ENCODE peak calls at places on chromosomes 1 and 21, in seven cellular contexts. R is HFFc6, V is mucosa of gallbladder, Q is testis, L is upper lobe of right lung, K is midbrain, O is NCI-H69. H is an unnamed sample.
A peak's percentile ranks its signal among the peaks of the same experiment; 100 is the strongest.

GRCh38 chr1:50644447-50645105 is 221.3 kb upstream of the DMRTA2 start:
- DNase-seq in V (no peak), Q (no peak), O (no peak), R (no peak), K (no peak), L (no peak), H (no peak)

GRCh38 chr1:53473463-53473862 is 14.3 kb downstream of the DMRTB1 start:
- DNase-seq in Q (no peak), O (no peak), L (no peak), K (no peak), R (no peak), V (no peak), H (peak; percentile 23)

GRCh38 chr1:200415227-200415626 is 5.4 kb upstream of the ZNF281 start:
- DNase-seq in R (no peak), O (no peak), Q (no peak), L (no peak), V (no peak), K (no peak), H (no peak)

GRCh38 chr1:90723561-90724108 is 6.5 kb upstream of the BARHL2 start:
- DNase-seq in K (no peak), Q (peak; percentile 61), V (no peak), L (no peak), R (no peak), O (no peak), H (no peak)

GRCh38 chr1:151277249-151277648 is 4.8 kb upstream of the ZNF687 start:
- DNase-seq in V (no peak), L (no peak), K (no peak), R (no peak), Q (no peak), O (no peak), H (no peak)

GRCh38 chr1:27600500-27601175 is 3.3 kb downstream of the AHDC1 start:
- DNase-seq in V (no peak), R (no peak), O (peak; percentile 54), K (no peak), Q (no peak), L (no peak), H (peak; percentile 89)

GRCh38 chr1:33657833-33658232 is 185.4 kb downstream of the ZSCAN20 start:
- DNase-seq in L (no peak), K (no peak), Q (no peak), V (no peak), R (no peak), O (no peak), H (no peak)

GRCh38 chr1:101175886-101176285 is 60.9 kb upstream of the S1PR1 start:
- DNase-seq in V (no peak), L (no peak), K (no peak), Q (no peak), O (no peak), R (no peak), H (no peak)

GRCh38 chr1:212124891-212125582 is 89.5 kb downstream of the DTL start:
- DNase-seq in L (no peak), R (no peak), O (no peak), K (no peak), V (no peak), Q (no peak), H (no peak)

GRCh38 chr1:202076050-202076511 is 46.6 kb upstream of the GPR37L1 start:
- DNase-seq in K (no peak), Q (peak; percentile 19), R (no peak), O (peak; percentile 54), V (no peak), L (no peak), H (no peak)

GRCh38 chr1:60949154-60949825 is 133.1 kb upstream of the NFIA start:
- DNase-seq in V (no peak), O (peak; percentile 7), K (no peak), Q (no peak), R (no peak), L (no peak), H (no peak)

GRCh38 chr1:160228431-160228830 is 23.2 kb downstream of the PEA15 start:
- DNase-seq in V (no peak), K (no peak), L (no peak), Q (no peak), R (no peak), O (no peak), H (no peak)

GRCh38 chr1:197904126-197904787 is 1.8 kb downstream of the C1orf53 start:
- DNase-seq in K (no peak), O (no peak), L (no peak), Q (no peak), V (no peak), R (no peak), H (no peak)

GRCh38 chr1:16088351-16088911 is 15.0 kb upstream of the FAM131C start:
- DNase-seq in L (no peak), K (no peak), V (no peak), R (no peak), Q (no peak), O (no peak), H (no peak)

GRCh38 chr1:182083851-182084486 is 22.5 kb upstream of the ZNF648 start:
- DNase-seq in K (no peak), V (no peak), L (no peak), Q (no peak), R (no peak), O (no peak), H (no peak)

GRCh38 chr1:178011101-178011828 is 41.4 kb upstream of the SEC16B start:
- DNase-seq in R (peak; percentile 5), O (no peak), L (no peak), K (no peak), V (no peak), Q (no peak), H (no peak)

GRCh38 chr1:225746361-225747179 is 31.1 kb upstream of the SRP9 start:
- DNase-seq in L (peak; percentile 72), O (peak; percentile 98), K (peak; percentile 32), Q (peak; percentile 54), R (peak; percentile 83), V (peak; percentile 81), H (no peak)

GRCh38 chr21:36846624-36847023 is 119.8 kb downstream of the HLCS start:
- DNase-seq in Q (no peak), V (no peak), L (no peak), O (no peak), K (no peak), R (no peak), H (no peak)

GRCh38 chr1:232486006-232486405 is 143.9 kb downstream of the SIPA1L2 start:
- DNase-seq in Q (no peak), R (no peak), K (no peak), L (no peak), V (no peak), O (no peak), H (no peak)

GRCh38 chr1:205082431-205082830 is 1.8 kb downstream of the TMEM81 start:
- DNase-seq in K (no peak), Q (no peak), L (no peak), O (no peak), R (no peak), V (no peak), H (peak; percentile 90)

GRCh38 chr1:66271904-66272254 is 262.1 kb upstream of the SGIP1 start:
- DNase-seq in V (no peak), K (peak; percentile 28), L (peak; percentile 65), O (no peak), R (peak; percentile 66), Q (peak; percentile 85), H (no peak)

GRCh38 chr1:234731371-234732085 is 121.5 kb upstream of the IRF2BP2 start:
- DNase-seq in O (no peak), R (peak; percentile 91), V (no peak), Q (no peak), K (no peak), L (no peak), H (no peak)

GRCh38 chr1:200275415-200275814 is 134.4 kb downstream of the ZNF281 start:
- DNase-seq in Q (no peak), L (no peak), R (no peak), O (no peak), V (no peak), K (no peak), H (no peak)

GRCh38 chr1:56825436-56825835 is 6.2 kb upstream of the FYB2 start:
- DNase-seq in L (no peak), Q (no peak), R (no peak), K (no peak), O (no peak), V (no peak), H (no peak)

GRCh38 chr1:109655624-109656519 is at the start of gene GSTM4:
- DNase-seq in Q (peak; percentile 93), V (peak; percentile 87), L (peak; percentile 93), R (peak; percentile 54), O (peak; percentile 56), K (peak; percentile 55), H (peak; percentile 81)

GRCh38 chr1:191162762-191163161 is 685.1 kb upstream of the BRINP3 start:
- DNase-seq in K (no peak), L (no peak), R (no peak), O (no peak), V (no peak), Q (no peak), H (no peak)

GRCh38 chr1:9826087-9826486 is 2.3 kb upstream of the CLSTN1 start:
- DNase-seq in O (no peak), L (no peak), K (no peak), R (no peak), V (no peak), Q (no peak), H (no peak)

GRCh38 chr1:31510853-31511789 is 65.2 kb upstream of the TINAGL1 start:
- DNase-seq in K (no peak), O (peak; percentile 44), L (no peak), V (peak; percentile 87), R (no peak), Q (no peak), H (peak; percentile 47)

GRCh38 chr1:246587606-246588005 is 21.4 kb downstream of the CNST start:
- DNase-seq in L (no peak), Q (no peak), V (no peak), K (no peak), R (peak; percentile 32), O (no peak), H (no peak)

GRCh38 chr1:20380616-20381035 is 90.0 kb downstream of the VWA5B1 start:
- DNase-seq in O (no peak), Q (peak; percentile 45), L (no peak), V (no peak), R (peak; percentile 71), K (peak; percentile 30), H (no peak)

GRCh38 chr1:8182034-8182761 is 135.7 kb upstream of the SLC45A1 start:
- DNase-seq in V (peak; percentile 74), Q (no peak), K (no peak), R (peak; percentile 39), L (no peak), O (no peak), H (no peak)

GRCh38 chr1:167090289-167090942 is at the start of gene GPA33:
- DNase-seq in L (no peak), V (no peak), R (no peak), K (no peak), O (no peak), Q (no peak), H (no peak)

GRCh38 chr1:212689758-212690540 is 9.7 kb downstream of the BATF3 start:
- DNase-seq in V (no peak), R (no peak), O (no peak), K (no peak), L (no peak), Q (no peak), H (peak; percentile 34)